ENCODE peak calls at places on chromosomes 1 and 21, in ten cellular contexts. F is iPS-NIHi11; U is fibroblast of pulmonary artery; C is effector CD4-positive, alpha-beta T cell; Y is OCI-M1; T is left cardiac atrium; S is stimulated activated CD4-positive, alpha-beta T cell treated with anti-CD3 and anti-CD28 coated beads, Interleukin-12 subunit alpha, Interleukin-12 subunit beta, amount 100 ng/mL, for 4 hours; V is astrocyte of the hippocampus; J is psoas muscle; M is iris pigment epithelial cell. W is an unnamed sample.

GRCh38 chr21:34734696-34735095 is 65.9 kb downstream of the CLIC6 start:
- DNase-seq in F (no peak), U (no peak), C (no peak), Y (no peak), T (no peak), S (no peak), V (no peak), J (peak; percentile 74), M (no peak), W (no peak)

GRCh38 chr1:36089393-36090121 is 865 bp downstream of the ADPRS start:
- DNase-seq in F (no peak), U (peak; percentile 60), C (no peak), Y (peak; percentile 81), T (no peak), S (no peak), V (peak; percentile 72), J (no peak), M (peak; percentile 83), W (peak; percentile 56)

GRCh38 chr1:12345350-12346217 is 115.8 kb downstream of the VPS13D start:
- DNase-seq in F (no peak), U (no peak), C (no peak), Y (no peak), T (no peak), S (no peak), V (no peak), J (no peak), M (no peak), W (no peak)

GRCh38 chr21:21396424-21396823 is 398.2 kb downstream of the NCAM2 start:
- DNase-seq in F (no peak), U (no peak), C (no peak), Y (no peak), T (no peak), S (no peak), V (no peak), J (peak; percentile 32), M (no peak), W (no peak)

GRCh38 chr1:173224280-173224886 is 17.3 kb upstream of the TNFSF4 start:
- DNase-seq in F (no peak), U (no peak), C (no peak), Y (no peak), T (no peak), S (no peak), V (no peak), J (no peak), M (no peak), W (no peak)

GRCh38 chr1:235932090-235932510 is 65.4 kb upstream of the LYST start:
- DNase-seq in F (no peak), U (no peak), C (no peak), Y (peak; percentile 20), T (no peak), S (no peak), V (no peak), J (no peak), M (no peak), W (no peak)

GRCh38 chr1:232459826-232460225 is 170.1 kb downstream of the SIPA1L2 start:
- DNase-seq in F (no peak), U (no peak), C (no peak), Y (no peak), T (no peak), S (no peak), V (no peak), J (no peak), M (no peak), W (no peak)

GRCh38 chr1:214974002-214974401 is 108.5 kb upstream of the KCNK2 start:
- DNase-seq in F (no peak), U (no peak), C (no peak), Y (no peak), T (no peak), S (no peak), V (no peak), J (no peak), M (no peak), W (no peak)

GRCh38 chr1:162035241-162035640 is 11.6 kb upstream of the OLFML2B start:
- DNase-seq in F (peak; percentile 29), U (peak; percentile 37), C (no peak), Y (no peak), T (no peak), S (no peak), V (peak; percentile 29), J (no peak), M (peak; percentile 27), W (no peak)

GRCh38 chr21:36027352-36027751 is 33.0 kb downstream of the SETD4 start:
- DNase-seq in F (no peak), U (peak; percentile 25), C (no peak), Y (peak; percentile 26), T (no peak), S (no peak), V (no peak), J (no peak), M (peak; percentile 7), W (no peak)

GRCh38 chr1:4172659-4173599 is 272.9 kb upstream of the C1orf174 start:
- DNase-seq in F (peak; percentile 13), U (no peak), C (no peak), Y (peak; percentile 11), T (no peak), S (no peak), V (no peak), J (no peak), M (no peak), W (no peak)

GRCh38 chr1:180892272-180892671 is 20.4 kb upstream of the KIAA1614 start:
- DNase-seq in F (no peak), U (no peak), C (no peak), Y (no peak), T (no peak), S (no peak), V (no peak), J (no peak), M (no peak), W (no peak)

GRCh38 chr1:92340154-92340553 is 41.3 kb downstream of the RPAP2 start:
- DNase-seq in F (no peak), U (no peak), C (no peak), Y (no peak), T (no peak), S (no peak), V (no peak), J (no peak), M (no peak), W (no peak)

GRCh38 chr1:164907666-164908065 is 348.7 kb downstream of the PBX1 start:
- DNase-seq in F (no peak), U (no peak), C (no peak), Y (no peak), T (no peak), S (no peak), V (peak; percentile 28), J (no peak), M (no peak), W (no peak)

GRCh38 chr1:231828182-231828920 is 201.8 kb downstream of the DISC1 start:
- DNase-seq in F (peak; percentile 23), U (peak; percentile 99), C (no peak), Y (no peak), T (no peak), S (no peak), V (peak; percentile 92), J (no peak), M (peak; percentile 97), W (no peak)

GRCh38 chr1:235297579-235297978 is 30.4 kb downstream of the ARID4B start:
- DNase-seq in F (no peak), U (peak; percentile 59), C (no peak), Y (peak; percentile 39), T (no peak), S (no peak), V (peak; percentile 53), J (no peak), M (peak; percentile 93), W (no peak)

GRCh38 chr1:89781494-89782126 is 39.2 kb upstream of the LRRC8D start:
- DNase-seq in F (no peak), U (peak; percentile 32), C (peak; percentile 45), Y (no peak), T (no peak), S (peak; percentile 71), V (peak; percentile 58), J (no peak), M (peak; percentile 40), W (no peak)

GRCh38 chr1:172926070-172926469 is 124.7 kb downstream of the TNFSF18 start:
- DNase-seq in F (no peak), U (no peak), C (no peak), Y (peak; percentile 65), T (no peak), S (no peak), V (no peak), J (no peak), M (no peak), W (no peak)

GRCh38 chr1:212671342-212672031 is 28.2 kb downstream of the BATF3 start:
- DNase-seq in F (no peak), U (peak; percentile 49), C (no peak), Y (peak; percentile 83), T (peak; percentile 46), S (no peak), V (peak; percentile 85), J (no peak), M (peak; percentile 40), W (peak; percentile 76)

GRCh38 chr1:15578921-15579682 is 5.7 kb downstream of the AGMAT start:
- DNase-seq in F (no peak), U (no peak), C (no peak), Y (no peak), T (no peak), S (no peak), V (no peak), J (no peak), M (no peak), W (no peak)